ENCODE peak calls at places on chromosomes 11 and 22, in six cellular contexts. A is GM12878, F is HepG2, R is K562, P is HCT116, K is SK-N-SH. N is an unnamed sample.

GRCh38 chr11:62186195-62186594 is 3.8 kb upstream of the SCGB1D1 start:
- DNase-seq in A (no peak), F (no peak), R (no peak), P (no peak), K (no peak), N (no peak)

GRCh38 chr11:108672113-108672512 is 7.2 kb downstream of the DDX10 start:
- DNase-seq in A (no peak), F (no peak), R (no peak), P (no peak), K (no peak), N (no peak)

GRCh38 chr11:74777038-74777437 is 28.4 kb downstream of the RNF169 start:
- DNase-seq in A (no peak), F (no peak), R (no peak), P (no peak), K (no peak), N (no peak)

GRCh38 chr22:50545522-50546325 is at the start of gene KLHDC7B:
- DNase-seq in A (no peak), F (no peak), R (no peak), P (no peak), K (peak; percentile 82), N (no peak)

GRCh38 chr11:12539570-12539969 is 134.7 kb upstream of the TEAD1 start:
- DNase-seq in A (no peak), F (no peak), R (no peak), P (no peak), K (no peak), N (no peak)

GRCh38 chr11:66280428-66280827 is 2.5 kb downstream of the CNIH2 start:
- DNase-seq in A (no peak), F (no peak), R (no peak), P (no peak), K (peak; percentile 47), N (no peak)

GRCh38 chr11:73478737-73479347 is 102.6 kb downstream of the RELT start:
- DNase-seq in A (no peak), F (peak; percentile 37), R (peak; percentile 31), P (peak; percentile 26), K (peak; percentile 45), N (peak; percentile 19)

GRCh38 chr11:71998649-71999310 is at the start of gene IL18BP:
- DNase-seq in A (peak; percentile 44), F (no peak), R (no peak), P (no peak), K (no peak), N (no peak)

GRCh38 chr11:127052420-127052819 is 51.9 kb upstream of the KIRREL3 start:
- DNase-seq in A (no peak), F (no peak), R (no peak), P (no peak), K (no peak), N (no peak)

GRCh38 chr11:7031346-7031957 is 11.2 kb downstream of the NLRP14 start:
- DNase-seq in A (no peak), F (no peak), R (no peak), P (no peak), K (no peak), N (no peak)

GRCh38 chr22:44398791-44399190 is 86.0 kb upstream of the SHISAL1 start:
- DNase-seq in A (no peak), F (no peak), R (no peak), P (no peak), K (peak; percentile 16), N (no peak)

GRCh38 chr11:72643547-72643946 is 30.7 kb downstream of the PDE2A start:
- DNase-seq in A (no peak), F (no peak), R (no peak), P (peak; percentile 31), K (no peak), N (no peak)

GRCh38 chr11:70201876-70202861 is 927 bp upstream of the FADD start:
- DNase-seq in A (no peak), F (no peak), R (no peak), P (no peak), K (no peak), N (no peak)

GRCh38 chr11:95499516-95500135 is 268.6 kb upstream of the SESN3 start:
- DNase-seq in A (no peak), F (no peak), R (no peak), P (no peak), K (no peak), N (no peak)

GRCh38 chr11:84316866-84317560 is 1030.8 kb upstream of the CCDC90B start:
- DNase-seq in A (no peak), F (no peak), R (no peak), P (no peak), K (no peak), N (peak; percentile 24)

GRCh38 chr11:64837887-64838351 is 6.5 kb downstream of the CDC42BPG start:
- DNase-seq in A (no peak), F (no peak), R (no peak), P (no peak), K (no peak), N (no peak)

DNA sequence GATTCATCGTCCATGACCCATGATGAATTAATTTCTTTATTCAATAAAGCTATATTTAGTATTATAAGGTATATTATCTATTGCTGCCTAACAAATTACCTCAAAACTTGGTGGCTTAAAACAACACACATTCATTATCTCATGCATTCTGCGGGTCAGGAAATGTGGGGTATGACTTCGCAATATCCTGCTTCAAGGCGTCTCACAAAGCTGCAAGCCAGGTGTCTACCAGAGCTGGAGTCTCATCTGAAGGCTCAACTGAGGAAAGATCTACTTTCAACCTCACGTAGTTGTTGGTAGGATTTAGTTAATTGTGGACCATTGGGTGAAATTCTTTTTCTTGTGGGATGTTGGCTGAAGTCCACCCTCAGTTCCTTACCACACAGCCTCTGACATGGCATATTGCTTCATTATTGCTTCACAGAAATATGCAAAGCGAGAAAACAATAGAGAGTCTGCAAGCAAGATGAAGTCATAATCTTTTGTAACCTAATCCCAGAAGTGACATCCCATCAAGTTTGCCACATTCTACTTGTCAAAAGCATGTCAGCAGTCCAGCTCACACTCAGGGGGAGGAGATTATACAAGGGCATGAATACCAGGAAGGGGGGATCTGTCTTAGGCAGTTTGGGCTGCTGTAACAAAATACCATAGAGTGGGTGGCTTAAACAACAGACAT is 45.1 kb downstream of the KREMEN1 start:
- DNase-seq in A (no peak), F (peak; percentile 54), R (no peak), P (no peak), K (no peak), N (no peak)
- TF ChIP-seq JUND in A (no peak), F (no peak), R (no peak), P (no peak), K (no peak), N (no peak)

GRCh38 chr11:9704037-9704436 is 40.2 kb downstream of the SWAP70 start:
- DNase-seq in A (no peak), F (no peak), R (no peak), P (no peak), K (no peak), N (no peak)

GRCh38 chr11:9704620-9705019 is 40.7 kb downstream of the SWAP70 start:
- DNase-seq in A (no peak), F (no peak), R (no peak), P (no peak), K (no peak), N (no peak)

GRCh38 chr11:9700105-9700801 is 36.4 kb downstream of the SWAP70 start:
- DNase-seq in A (no peak), F (no peak), R (no peak), P (no peak), K (no peak), N (no peak)

GRCh38 chr11:9703280-9703679 is 39.4 kb downstream of the SWAP70 start:
- DNase-seq in A (no peak), F (no peak), R (no peak), P (no peak), K (no peak), N (no peak)

DNA sequence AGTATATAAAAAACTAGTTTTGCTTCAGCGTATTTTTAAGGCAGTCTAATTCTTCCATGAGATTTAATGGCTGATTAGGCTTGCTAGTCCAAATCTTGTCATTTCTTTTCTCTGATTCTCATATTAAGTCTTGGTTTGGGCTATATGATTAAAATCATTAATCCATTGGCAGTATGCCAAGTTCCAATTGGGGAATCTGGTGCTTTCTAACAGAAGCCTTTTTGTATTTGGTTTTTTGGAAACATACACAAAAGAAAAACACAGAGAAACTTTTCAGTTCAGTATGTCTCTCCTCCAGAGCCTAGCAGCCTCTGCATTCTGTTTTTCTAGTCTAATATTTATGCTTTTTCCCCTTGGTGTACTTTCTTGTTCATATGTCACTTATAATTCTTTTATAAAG is 37.9 kb downstream of the SWAP70 start:
- DNase-seq in A (no peak), F (no peak), R (no peak), P (no peak), K (no peak), N (no peak)
- TF ChIP-seq JUND in A (no peak), F (no peak), R (no peak), P (no peak), K (no peak), N (no peak)

DNA sequence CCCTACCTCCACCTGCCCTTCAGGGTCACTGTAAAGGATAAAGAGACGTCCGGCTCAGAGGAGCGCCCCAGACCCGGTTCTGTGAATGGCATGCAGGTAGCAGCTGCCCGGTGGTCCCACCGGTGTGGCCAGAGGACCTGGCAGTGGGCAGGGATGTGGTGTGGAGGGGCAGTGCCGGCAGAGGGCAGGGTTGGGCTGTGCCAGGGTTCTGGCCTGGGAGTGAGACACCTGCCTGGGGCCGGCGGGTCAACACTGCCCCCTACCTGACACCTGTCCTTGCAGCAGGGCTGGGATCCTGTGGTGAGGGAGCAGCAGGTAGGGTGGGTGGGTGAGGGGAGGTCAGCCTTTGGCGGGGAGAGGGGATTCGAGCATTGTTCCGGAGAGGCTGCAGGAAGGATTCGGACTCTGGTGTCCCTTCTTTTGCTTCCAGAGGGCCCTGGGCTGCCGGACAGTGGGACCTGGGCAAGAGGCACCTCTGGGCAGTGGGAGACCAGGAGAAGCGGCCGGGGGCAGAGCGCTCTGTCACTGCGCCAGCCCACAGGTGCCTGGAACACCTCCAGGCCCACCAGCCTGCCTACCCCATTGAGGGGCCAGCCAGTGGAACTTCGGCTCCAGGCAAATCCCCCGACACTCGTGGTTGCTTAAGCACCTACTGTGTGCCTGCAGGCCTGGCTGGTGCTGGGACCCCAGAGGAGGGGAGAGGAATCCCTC is 1.6 kb upstream of the PHLDA2 start:
- DNase-seq in A (peak; percentile 16), F (peak; percentile 68), R (peak; percentile 74), P (peak; percentile 86), K (peak; percentile 84), N (peak; percentile 86)
- TF ChIP-seq JUND in A (no peak), F (no peak), R (peak; percentile 19), P (no peak), K (no peak), N (no peak)

GRCh38 chr22:31754813-31755212 is 994 bp downstream of the DEPDC5 start:
- DNase-seq in A (no peak), F (peak; percentile 38), R (no peak), P (no peak), K (no peak), N (no peak)
- TF ChIP-seq JUND in A (no peak), F (no peak), R (no peak), P (no peak), K (no peak), N (no peak)

DNA sequence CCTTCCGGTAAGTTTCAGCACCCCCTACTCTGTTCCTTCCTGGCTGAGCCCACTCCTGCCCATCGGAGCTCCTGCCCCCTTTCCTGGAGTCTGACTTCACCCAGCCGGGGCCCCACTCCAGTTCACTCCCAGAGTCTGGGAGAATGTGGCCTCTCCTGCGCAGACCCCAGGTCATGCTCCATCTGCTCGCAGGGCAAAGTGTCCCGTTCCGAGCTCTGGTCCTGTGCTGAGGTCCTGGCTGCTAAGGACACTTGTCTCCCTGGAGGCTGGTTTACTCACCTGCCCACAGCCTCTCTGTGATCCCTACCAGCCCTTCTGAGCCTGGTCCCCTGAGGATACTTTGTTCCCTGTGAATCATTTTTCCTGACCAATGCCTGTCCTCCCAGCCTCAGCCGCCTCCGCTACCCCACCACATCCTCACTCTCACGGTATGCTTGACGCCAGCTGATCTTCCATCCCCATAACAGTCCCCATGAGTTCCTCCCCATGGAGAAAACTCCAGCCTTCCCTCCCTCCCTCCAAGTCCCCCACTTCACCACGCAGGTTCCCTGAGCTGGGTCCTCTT is 526 bp downstream of the IFITM10 start:
- DNase-seq in A (no peak), F (no peak), R (peak; percentile 13), P (no peak), K (no peak), N (peak; percentile 31)
- TF ChIP-seq JUND in A (no peak), F (no peak), R (no peak), P (no peak), K (no peak), N (no peak)

N was measured in T47D.